ENCODE peak calls at places on chromosomes 4 and X, in four cellular contexts. I is globus pallidus, A is pancreas, M is sciatic nerve. W is an unnamed sample.

GRCh38 chrX:12974217-12974796 is 603 bp upstream of the TMSB4X start:
- DNase-seq in I (no peak), A (peak), M (peak), W (peak)

GRCh38 chrX:16239211-16239610 is 71.9 kb downstream of the MAGEB17 start:
- DNase-seq in I (no peak), A (no peak), M (no peak), W (no peak)

GRCh38 chrX:69555396-69556023 is 51.4 kb downstream of the NALF2 start:
- DNase-seq in I (no peak), A (no peak), M (no peak), W (no peak)

GRCh38 chr4:159069922-159070321 is 33.0 kb upstream of the RAPGEF2 start:
- DNase-seq in I (no peak), A (no peak), M (no peak), W (no peak)

GRCh38 chrX:39397561-39398200 is 596.4 kb downstream of the MID1IP1 start:
- DNase-seq in I (no peak), A (no peak), M (no peak), W (no peak)

GRCh38 chr4:75235359-75235951 is 278.7 kb downstream of the RCHY1 start:
- DNase-seq in I (no peak), A (no peak), M (no peak), W (no peak)

GRCh38 chrX:43971966-43972961 is 926 bp downstream of the NDP start:
- DNase-seq in I (peak), A (no peak), M (no peak), W (no peak)

GRCh38 chr4:182212211-182212761 is 30.9 kb upstream of the TENM3 start:
- DNase-seq in I (no peak), A (no peak), M (no peak), W (no peak)

GRCh38 chrX:150352114-150352513 is 11.0 kb upstream of the MAMLD1 start:
- DNase-seq in I (no peak), A (no peak), M (no peak), W (no peak)

GRCh38 chrX:134294548-134294947 is 57.6 kb downstream of the CCDC160 start:
- DNase-seq in I (peak), A (no peak), M (no peak), W (no peak)

GRCh38 chr4:15238720-15239119 is 189.1 kb upstream of the C1QTNF7 start:
- DNase-seq in I (peak), A (no peak), M (no peak), W (no peak)

GRCh38 chrX:134718329-134719317 is 60.4 kb upstream of the PLAC1 start:
- DNase-seq in I (no peak), A (no peak), M (no peak), W (peak)

GRCh38 chrX:130125090-130125489 is 14.8 kb upstream of the ELF4 start:
- DNase-seq in I (peak), A (peak), M (no peak), W (no peak)

GRCh38 chrX:31546130-31546529 is 474.3 kb upstream of the FTHL17 start:
- DNase-seq in I (no peak), A (no peak), M (no peak), W (no peak)

GRCh38 chrX:101062171-101062570 is 10.3 kb upstream of the TRMT2B start:
- DNase-seq in I (no peak), A (no peak), M (no peak), W (no peak)

GRCh38 chrX:132532955-132533354 is 44.1 kb upstream of the MBNL3 start:
- DNase-seq in I (no peak), A (no peak), M (no peak), W (no peak)

GRCh38 chr4:172953896-172954568 is 214.6 kb upstream of the GALNT7 start:
- DNase-seq in I (no peak), A (no peak), M (no peak), W (no peak)

GRCh38 chrX:427812-428725 is 41.4 kb upstream of the PPP2R3B start:
- DNase-seq in I (no peak), A (no peak), M (no peak), W (no peak)

GRCh38 chr4:141465151-141465550 is 171.2 kb upstream of the IL15 start:
- DNase-seq in I (no peak), A (no peak), M (no peak), W (no peak)

GRCh38 chr4:169791527-169792156 is 33.9 kb upstream of the HPF1 start:
- DNase-seq in I (peak), A (peak), M (peak), W (no peak)

GRCh38 chr4:150369434-150370141 is 212.4 kb upstream of the MAB21L2 start:
- DNase-seq in I (no peak), A (no peak), M (no peak), W (no peak)

GRCh38 chr4:171130126-171130801 is 682.9 kb upstream of the GALNTL6 start:
- DNase-seq in I (no peak), A (no peak), M (no peak), W (no peak)

GRCh38 chr4:25993564-25994185 is 79.7 kb downstream of the SMIM20 start:
- DNase-seq in I (no peak), A (no peak), M (no peak), W (peak)

GRCh38 chr4:146407669-146408084 is 114.1 kb downstream of the SLC10A7 start:
- DNase-seq in I (no peak), A (no peak), M (no peak), W (no peak)

GRCh38 chrX:132837126-132837525 is 121.3 kb downstream of the HS6ST2 start:
- DNase-seq in I (no peak), A (no peak), M (no peak), W (no peak)

GRCh38 chrX:80556148-80556547 is 135.9 kb downstream of the TENT5D start:
- DNase-seq in I (no peak), A (no peak), M (no peak), W (no peak)

GRCh38 chr4:144494280-144494679 is 151.7 kb upstream of the HHIP start:
- DNase-seq in I (no peak), A (no peak), M (no peak), W (no peak)

GRCh38 chr4:138310991-138311390 is 68.8 kb upstream of the SLC7A11 start:
- DNase-seq in I (no peak), A (no peak), M (no peak), W (no peak)

GRCh38 chrX:123899701-123900100 is 39.8 kb downstream of the XIAP start:
- DNase-seq in I (no peak), A (no peak), M (no peak), W (no peak)

GRCh38 chr4:26220704-26221103 is 100.1 kb upstream of the RBPJ start:
- DNase-seq in I (no peak), A (no peak), M (no peak), W (no peak)

GRCh38 chr4:110865611-110866254 is 242.9 kb upstream of the PITX2 start:
- DNase-seq in I (peak), A (no peak), M (no peak), W (no peak)

GRCh38 chr4:2058264-2059033 is 678 bp upstream of the NAT8L start:
- DNase-seq in I (peak), A (peak), M (no peak), W (no peak)

GRCh38 chrX:50780144-50780543 is 33.9 kb downstream of the SHROOM4 start:
- DNase-seq in I (no peak), A (no peak), M (no peak), W (no peak)

GRCh38 chrX:143934542-143934941 is 50.7 kb downstream of the UBE2NL start:
- DNase-seq in I (no peak), A (no peak), M (no peak), W (no peak)

GRCh38 chr4:96543346-96543745 is 703.5 kb downstream of the PDHA2 start:
- DNase-seq in I (peak), A (no peak), M (no peak), W (no peak)

GRCh38 chrX:38664285-38664684 is 102.9 kb downstream of the TSPAN7 start:
- DNase-seq in I (peak), A (no peak), M (no peak), W (no peak)